ENCODE peak calls at places on chromosomes 12 and 14, in seven cellular contexts. C is Karpas-422, O is MM.1S, I is PC-3, A is HCT116, F is HepG2, Y is fibroblast of lung. N is an unnamed sample.

GRCh38 chr12:128387811-128388422 is 120.9 kb downstream of the TMEM132C start:
- DNase-seq in C (peak; percentile 82), O (no peak), I (peak; percentile 65), A (no peak), F (peak; percentile 27), Y (no peak), N (peak; percentile 81)

GRCh38 chr12:28998662-28999120 is 150.4 kb upstream of the FAR2 start:
- DNase-seq in C (peak; percentile 58), O (peak; percentile 33), I (peak; percentile 92), A (no peak), F (peak; percentile 3), Y (peak; percentile 47), N (peak; percentile 10)

GRCh38 chr14:106228541-106229158 is 702.3 kb downstream of the TMEM121 start:
- DNase-seq in C (no peak), O (no peak), I (no peak), A (no peak), F (no peak), Y (no peak), N (no peak)

GRCh38 chr12:114678718-114679117 is 5.3 kb downstream of the TBX3 start:
- DNase-seq in C (no peak), O (no peak), I (peak; percentile 28), A (no peak), F (no peak), Y (no peak), N (no peak)

GRCh38 chr12:89208661-89209096 is 143.6 kb downstream of the DUSP6 start:
- DNase-seq in C (no peak), O (no peak), I (no peak), A (no peak), F (no peak), Y (no peak), N (no peak)

GRCh38 chr12:91565246-91565645 is 382.6 kb upstream of the DCN start:
- DNase-seq in C (no peak), O (no peak), I (peak; percentile 37), A (no peak), F (no peak), Y (peak; percentile 58), N (no peak)

GRCh38 chr14:61322799-61323290 is 1.5 kb downstream of the PRKCH start:
- DNase-seq in C (no peak), O (no peak), I (peak; percentile 89), A (peak; percentile 66), F (no peak), Y (peak; percentile 7), N (no peak)

GRCh38 chr14:90495357-90496276 is 98.8 kb downstream of the CALM1 start:
- DNase-seq in C (peak; percentile 90), O (peak; percentile 45), I (peak; percentile 69), A (no peak), F (peak; percentile 53), Y (peak; percentile 64), N (peak; percentile 94)

GRCh38 chr14:93112891-93113677 is 2.6 kb downstream of the ITPK1 start:
- DNase-seq in C (peak; percentile 93), O (peak; percentile 66), I (peak; percentile 84), A (peak; percentile 70), F (peak; percentile 84), Y (peak; percentile 69), N (peak; percentile 93)

GRCh38 chr12:3152892-3153291 is 75.7 kb downstream of the TSPAN9 start:
- DNase-seq in C (no peak), O (no peak), I (no peak), A (no peak), F (no peak), Y (no peak), N (no peak)

GRCh38 chr12:102522768-102523167 is 42.4 kb upstream of the IGF1 start:
- DNase-seq in C (peak; percentile 42), O (no peak), I (no peak), A (no peak), F (peak; percentile 14), Y (no peak), N (no peak)

GRCh38 chr12:47394070-47394469 is 311.8 kb downstream of the RPAP3 start:
- DNase-seq in C (no peak), O (no peak), I (no peak), A (no peak), F (no peak), Y (peak; percentile 49), N (no peak)

GRCh38 chr12:6200266-6201198 is at the start of gene CD9:
- DNase-seq in C (no peak), O (peak; percentile 81), I (peak; percentile 67), A (peak; percentile 46), F (no peak), Y (no peak), N (peak; percentile 63)

GRCh38 chr12:6201775-6202292 is 1.6 kb downstream of the CD9 start:
- DNase-seq in C (no peak), O (no peak), I (no peak), A (no peak), F (no peak), Y (no peak), N (no peak)

GRCh38 chr12:6202846-6203245 is 2.6 kb downstream of the CD9 start:
- DNase-seq in C (no peak), O (no peak), I (no peak), A (no peak), F (no peak), Y (no peak), N (no peak)

GRCh38 chr12:6201199-6201608 is 1.0 kb downstream of the CD9 start:
- DNase-seq in C (no peak), O (peak; percentile 72), I (peak; percentile 57), A (no peak), F (no peak), Y (no peak), N (peak; percentile 35)

DNA sequence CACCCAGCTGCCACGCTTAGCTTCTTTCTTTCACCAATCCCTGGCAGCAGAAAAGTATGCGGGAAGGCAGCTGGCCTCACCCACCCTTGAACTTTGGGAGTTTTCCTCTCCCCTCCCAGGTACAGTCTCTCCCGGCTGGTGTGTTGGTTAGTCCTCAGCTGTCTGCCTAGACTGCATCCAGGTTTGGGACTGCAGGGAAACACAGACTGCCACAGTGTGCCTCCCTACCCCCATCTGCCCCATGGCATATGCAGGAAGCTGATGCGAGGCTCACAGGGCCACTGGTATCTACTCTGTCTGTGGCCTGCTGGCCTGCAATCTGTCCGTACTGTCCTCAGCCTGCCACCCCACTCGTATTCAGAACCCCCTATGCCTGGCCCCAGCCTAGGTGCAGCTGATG is 2.1 kb downstream of the CD9 start:
- DNase-seq in C (no peak), O (no peak), I (no peak), A (no peak), F (no peak), Y (no peak), N (no peak)
- H3K4me3 ChIP-seq in C (no peak overlapping the region), O (peak overlapping the region; percentile 99), I (peak overlapping the region; percentile 98), A (no peak overlapping the region), F (no peak overlapping the region), Y (peak overlapping the region; percentile 82), N (no peak overlapping the region)

GRCh38 chr12:96327346-96327745 is 72.9 kb downstream of the CDK17 start:
- DNase-seq in C (peak; percentile 96), O (no peak), I (no peak), A (no peak), F (no peak), Y (no peak), N (no peak)

GRCh38 chr12:96329545-96329944 is 70.7 kb downstream of the CDK17 start:
- DNase-seq in C (no peak), O (no peak), I (no peak), A (no peak), F (no peak), Y (no peak), N (no peak)

GRCh38 chr12:96326628-96327227 is 73.5 kb downstream of the CDK17 start:
- DNase-seq in C (peak; percentile 70), O (no peak), I (no peak), A (no peak), F (no peak), Y (no peak), N (no peak)

GRCh38 chr12:96327889-96328288 is 72.3 kb downstream of the CDK17 start:
- DNase-seq in C (peak; percentile 89), O (no peak), I (no peak), A (no peak), F (no peak), Y (no peak), N (no peak)

DNA sequence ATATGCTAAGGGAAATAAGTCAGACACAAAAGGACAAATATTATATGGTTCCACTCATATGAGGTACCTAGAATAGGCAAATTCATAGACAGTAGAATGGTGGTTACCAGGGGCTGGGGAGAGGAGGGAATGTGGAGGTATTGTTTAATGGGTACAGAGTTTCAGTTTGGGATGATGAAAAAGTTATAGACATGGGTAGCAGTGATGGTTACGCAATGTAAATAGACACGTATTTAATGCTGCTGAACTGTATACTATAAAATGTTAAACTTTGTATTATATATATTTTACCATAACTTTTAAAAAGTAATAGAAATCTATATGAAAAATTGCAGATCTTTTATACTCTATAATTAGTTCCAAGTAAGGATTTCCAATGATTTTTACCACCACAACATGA is 71.2 kb downstream of the CDK17 start:
- DNase-seq in C (no peak), O (no peak), I (no peak), A (no peak), F (no peak), Y (no peak), N (no peak)
- H4K20me1 ChIP-seq in C (no peaks in the 10 kb centered on the region), O (no peaks in the 10 kb centered on the region), I (no peaks in the 10 kb centered on the region), A (no peaks in the 10 kb centered on the region), F (no peaks in the 10 kb centered on the region), Y (peaks cover 3% of the 10 kb centered on the region), N (no peaks in the 10 kb centered on the region)

GRCh38 chr14:103126873-103127304 is 3.6 kb downstream of the TNFAIP2 start:
- DNase-seq in C (no peak), O (no peak), I (peak; percentile 70), A (no peak), F (peak; percentile 63), Y (peak; percentile 47), N (peak; percentile 95)
- H3K4me3 ChIP-seq in C (no peak overlapping the region), O (no peak overlapping the region), I (peak overlapping the region; percentile 47), A (no peak overlapping the region), F (no peak overlapping the region), Y (peak overlapping the region; percentile 17), N (peak overlapping the region; percentile 33)

DNA sequence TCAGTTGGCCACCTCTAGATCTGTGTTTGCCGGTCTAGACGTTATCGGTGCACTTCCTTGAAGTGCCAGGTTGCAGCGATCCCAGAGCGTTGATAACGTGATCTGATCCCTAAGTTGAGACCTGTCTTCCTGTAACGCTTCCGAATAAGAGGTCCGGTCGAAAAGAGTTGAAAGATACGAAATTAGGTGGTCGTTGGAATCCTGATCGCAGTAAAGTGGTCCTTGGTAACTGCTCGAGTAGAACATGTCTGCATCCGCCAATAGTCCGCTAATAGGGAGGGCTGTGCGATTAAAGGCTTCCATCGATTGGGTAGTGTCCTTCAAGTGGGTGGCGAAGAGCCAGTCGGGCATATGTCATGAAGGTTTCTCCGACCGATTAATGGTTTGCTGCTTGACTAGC is 2.7 kb downstream of the SRSF5 start:
- DNase-seq in C (no peak), O (no peak), I (no peak), A (no peak), F (no peak), Y (no peak), N (no peak)
- H4K20me1 ChIP-seq in C (peaks cover 46% of the 10 kb centered on the region), O (peaks cover 3% of the 10 kb centered on the region), I (peaks cover 43% of the 10 kb centered on the region), A (peaks cover 30% of the 10 kb centered on the region), F (peaks cover 34% of the 10 kb centered on the region), Y (peaks cover 4% of the 10 kb centered on the region), N (peaks cover 42% of the 10 kb centered on the region)

GRCh38 chr12:124941170-124941527 is 26.7 kb upstream of the UBC start:
- DNase-seq in C (no peak), O (no peak), I (no peak), A (no peak), F (no peak), Y (no peak), N (no peak)
- H3K4me3 ChIP-seq in C (peak overlapping the region; percentile 73), O (peak overlapping the region; percentile 71), I (peak overlapping the region; percentile 71), A (peak overlapping the region; percentile 52), F (peak overlapping the region; percentile 59), Y (peak overlapping the region; percentile 51), N (peak overlapping the region; percentile 74)

GRCh38 chr12:5232291-5232690 is 188.6 kb downstream of the KCNA5 start:
- DNase-seq in C (no peak), O (no peak), I (no peak), A (no peak), F (no peak), Y (no peak), N (no peak)
- H4K20me1 ChIP-seq in C (no peaks in the 10 kb centered on the region), O (no peaks in the 10 kb centered on the region), I (no peaks in the 10 kb centered on the region), A (no peaks in the 10 kb centered on the region), F (no peaks in the 10 kb centered on the region), Y (no peaks in the 10 kb centered on the region), N (no peaks in the 10 kb centered on the region)